ENCODE peak calls at places on chromosomes 16 and 17, in nine cellular contexts. One of them, this sample, is unnamed.

GRCh38 chr17:31408586-31408985 is 17.1 kb downstream of the RAB11FIP4 start:
- DNase-seq in heart right ventricle: no peak
- DNase-seq in CD4-positive, alpha-beta memory T cell: no peak
- DNase-seq in Peyer's patch: no peak
- DNase-seq in small intestine: no peak
- DNase-seq in prostate gland: no peak
- DNase-seq in effector memory CD4-positive, alpha-beta T cell: no peak
- DNase-seq in dorsolateral prefrontal cortex: no peak
- DNase-seq in gastrocnemius medialis: no peak
- DNase-seq in this sample: no peak

GRCh38 chr16:79560923-79561322 is 39.6 kb downstream of the MAF start:
- DNase-seq in heart right ventricle: no peak
- DNase-seq in CD4-positive, alpha-beta memory T cell: no peak
- DNase-seq in Peyer's patch: no peak
- DNase-seq in small intestine: no peak
- DNase-seq in prostate gland: no peak
- DNase-seq in effector memory CD4-positive, alpha-beta T cell: no peak
- DNase-seq in dorsolateral prefrontal cortex: no peak
- DNase-seq in gastrocnemius medialis: no peak
- DNase-seq in this sample: no peak

GRCh38 chr16:68475071-68475470 is 26.8 kb upstream of the SMPD3 start:
- DNase-seq in heart right ventricle: no peak
- DNase-seq in CD4-positive, alpha-beta memory T cell: no peak
- DNase-seq in Peyer's patch: no peak
- DNase-seq in small intestine: peak
- DNase-seq in prostate gland: no peak
- DNase-seq in effector memory CD4-positive, alpha-beta T cell: no peak
- DNase-seq in dorsolateral prefrontal cortex: no peak
- DNase-seq in gastrocnemius medialis: no peak
- DNase-seq in this sample: no peak

GRCh38 chr17:82615084-82616020 is 32.9 kb downstream of the WDR45B start:
- DNase-seq in heart right ventricle: no peak
- DNase-seq in CD4-positive, alpha-beta memory T cell: no peak
- DNase-seq in Peyer's patch: no peak
- DNase-seq in small intestine: no peak
- DNase-seq in prostate gland: no peak
- DNase-seq in effector memory CD4-positive, alpha-beta T cell: no peak
- DNase-seq in dorsolateral prefrontal cortex: no peak
- DNase-seq in gastrocnemius medialis: no peak
- DNase-seq in this sample: no peak

GRCh38 chr16:12158428-12158827 is 181.9 kb downstream of the SNX29 start:
- DNase-seq in heart right ventricle: no peak
- DNase-seq in CD4-positive, alpha-beta memory T cell: no peak
- DNase-seq in Peyer's patch: no peak
- DNase-seq in small intestine: no peak
- DNase-seq in prostate gland: no peak
- DNase-seq in effector memory CD4-positive, alpha-beta T cell: no peak
- DNase-seq in dorsolateral prefrontal cortex: no peak
- DNase-seq in gastrocnemius medialis: no peak
- DNase-seq in this sample: no peak

GRCh38 chr17:65074778-65075250 is 18.3 kb upstream of the GNA13 start:
- DNase-seq in heart right ventricle: peak
- DNase-seq in CD4-positive, alpha-beta memory T cell: no peak
- DNase-seq in Peyer's patch: no peak
- DNase-seq in small intestine: peak
- DNase-seq in prostate gland: peak
- DNase-seq in effector memory CD4-positive, alpha-beta T cell: no peak
- DNase-seq in dorsolateral prefrontal cortex: no peak
- DNase-seq in gastrocnemius medialis: peak
- DNase-seq in this sample: no peak

GRCh38 chr17:78642707-78643106 is 65.5 kb upstream of the DNAH17 start:
- DNase-seq in heart right ventricle: no peak
- DNase-seq in CD4-positive, alpha-beta memory T cell: no peak
- DNase-seq in Peyer's patch: no peak
- DNase-seq in small intestine: no peak
- DNase-seq in prostate gland: no peak
- DNase-seq in effector memory CD4-positive, alpha-beta T cell: no peak
- DNase-seq in dorsolateral prefrontal cortex: no peak
- DNase-seq in gastrocnemius medialis: no peak
- DNase-seq in this sample: no peak

GRCh38 chr17:69575346-69575761 is 160.9 kb downstream of the MAP2K6 start:
- DNase-seq in heart right ventricle: no peak
- DNase-seq in CD4-positive, alpha-beta memory T cell: no peak
- DNase-seq in Peyer's patch: no peak
- DNase-seq in small intestine: no peak
- DNase-seq in prostate gland: no peak
- DNase-seq in effector memory CD4-positive, alpha-beta T cell: no peak
- DNase-seq in dorsolateral prefrontal cortex: no peak
- DNase-seq in gastrocnemius medialis: no peak
- DNase-seq in this sample: no peak

GRCh38 chr16:129075-129474 is 9.4 kb downstream of the NPRL3 start:
- DNase-seq in heart right ventricle: no peak
- DNase-seq in CD4-positive, alpha-beta memory T cell: no peak
- DNase-seq in Peyer's patch: no peak
- DNase-seq in small intestine: no peak
- DNase-seq in prostate gland: no peak
- DNase-seq in effector memory CD4-positive, alpha-beta T cell: no peak
- DNase-seq in dorsolateral prefrontal cortex: no peak
- DNase-seq in gastrocnemius medialis: no peak
- DNase-seq in this sample: no peak

GRCh38 chr17:66290097-66290722 is 12.2 kb upstream of the PRKCA start:
- DNase-seq in heart right ventricle: no peak
- DNase-seq in CD4-positive, alpha-beta memory T cell: no peak
- DNase-seq in Peyer's patch: no peak
- DNase-seq in small intestine: no peak
- DNase-seq in prostate gland: no peak
- DNase-seq in effector memory CD4-positive, alpha-beta T cell: no peak
- DNase-seq in dorsolateral prefrontal cortex: no peak
- DNase-seq in gastrocnemius medialis: no peak
- DNase-seq in this sample: no peak

GRCh38 chr16:68993885-68994284 is 111.6 kb upstream of the HAS3 start:
- DNase-seq in heart right ventricle: no peak
- DNase-seq in CD4-positive, alpha-beta memory T cell: no peak
- DNase-seq in Peyer's patch: no peak
- DNase-seq in small intestine: peak
- DNase-seq in prostate gland: no peak
- DNase-seq in effector memory CD4-positive, alpha-beta T cell: no peak
- DNase-seq in dorsolateral prefrontal cortex: no peak
- DNase-seq in gastrocnemius medialis: no peak
- DNase-seq in this sample: no peak

GRCh38 chr17:7294614-7295153 is at the start of gene YBX2:
- DNase-seq in heart right ventricle: peak
- DNase-seq in CD4-positive, alpha-beta memory T cell: peak
- DNase-seq in Peyer's patch: peak
- DNase-seq in small intestine: peak
- DNase-seq in prostate gland: peak
- DNase-seq in effector memory CD4-positive, alpha-beta T cell: peak
- DNase-seq in dorsolateral prefrontal cortex: no peak
- DNase-seq in gastrocnemius medialis: peak
- DNase-seq in this sample: no peak

GRCh38 chr16:88264641-88265285 is 118.0 kb upstream of the ZNF469 start:
- DNase-seq in heart right ventricle: peak
- DNase-seq in CD4-positive, alpha-beta memory T cell: peak
- DNase-seq in Peyer's patch: peak
- DNase-seq in small intestine: peak
- DNase-seq in prostate gland: peak
- DNase-seq in effector memory CD4-positive, alpha-beta T cell: peak
- DNase-seq in dorsolateral prefrontal cortex: no peak
- DNase-seq in gastrocnemius medialis: peak
- DNase-seq in this sample: peak

GRCh38 chr16:85028638-85029412 is 1.2 kb downstream of the KIAA0513 start:
- DNase-seq in heart right ventricle: no peak
- DNase-seq in CD4-positive, alpha-beta memory T cell: peak
- DNase-seq in Peyer's patch: peak
- DNase-seq in small intestine: peak
- DNase-seq in prostate gland: peak
- DNase-seq in effector memory CD4-positive, alpha-beta T cell: peak
- DNase-seq in dorsolateral prefrontal cortex: no peak
- DNase-seq in gastrocnemius medialis: peak
- DNase-seq in this sample: no peak

GRCh38 chr17:31595076-31595475 is 203.6 kb downstream of the RAB11FIP4 start:
- DNase-seq in heart right ventricle: no peak
- DNase-seq in CD4-positive, alpha-beta memory T cell: no peak
- DNase-seq in Peyer's patch: no peak
- DNase-seq in small intestine: no peak
- DNase-seq in prostate gland: no peak
- DNase-seq in effector memory CD4-positive, alpha-beta T cell: no peak
- DNase-seq in dorsolateral prefrontal cortex: no peak
- DNase-seq in gastrocnemius medialis: no peak
- DNase-seq in this sample: no peak

GRCh38 chr16:47905771-47906170 is 250.0 kb downstream of the ABCC12 start:
- DNase-seq in heart right ventricle: no peak
- DNase-seq in CD4-positive, alpha-beta memory T cell: no peak
- DNase-seq in Peyer's patch: no peak
- DNase-seq in small intestine: no peak
- DNase-seq in prostate gland: no peak
- DNase-seq in effector memory CD4-positive, alpha-beta T cell: no peak
- DNase-seq in dorsolateral prefrontal cortex: no peak
- DNase-seq in gastrocnemius medialis: no peak
- DNase-seq in this sample: no peak

GRCh38 chr16:58807276-58807675 is 73.2 kb upstream of the GOT2 start:
- DNase-seq in heart right ventricle: no peak
- DNase-seq in CD4-positive, alpha-beta memory T cell: no peak
- DNase-seq in Peyer's patch: no peak
- DNase-seq in small intestine: no peak
- DNase-seq in prostate gland: no peak
- DNase-seq in effector memory CD4-positive, alpha-beta T cell: no peak
- DNase-seq in dorsolateral prefrontal cortex: no peak
- DNase-seq in gastrocnemius medialis: no peak
- DNase-seq in this sample: no peak

GRCh38 chr16:88936008-88936912 is 40.7 kb downstream of the CBFA2T3 start:
- DNase-seq in heart right ventricle: peak
- DNase-seq in CD4-positive, alpha-beta memory T cell: no peak
- DNase-seq in Peyer's patch: peak
- DNase-seq in small intestine: peak
- DNase-seq in prostate gland: no peak
- DNase-seq in effector memory CD4-positive, alpha-beta T cell: no peak
- DNase-seq in dorsolateral prefrontal cortex: no peak
- DNase-seq in gastrocnemius medialis: no peak
- DNase-seq in this sample: no peak

GRCh38 chr16:716250-716607 is 1.3 kb downstream of the METRN start:
- DNase-seq in heart right ventricle: no peak
- DNase-seq in CD4-positive, alpha-beta memory T cell: no peak
- DNase-seq in Peyer's patch: no peak
- DNase-seq in small intestine: no peak
- DNase-seq in prostate gland: no peak
- DNase-seq in effector memory CD4-positive, alpha-beta T cell: no peak
- DNase-seq in dorsolateral prefrontal cortex: peak
- DNase-seq in gastrocnemius medialis: no peak
- DNase-seq in this sample: no peak

GRCh38 chr17:57684711-57685498 is 60.2 kb downstream of the CCDC182 start:
- DNase-seq in heart right ventricle: no peak
- DNase-seq in CD4-positive, alpha-beta memory T cell: no peak
- DNase-seq in Peyer's patch: no peak
- DNase-seq in small intestine: no peak
- DNase-seq in prostate gland: no peak
- DNase-seq in effector memory CD4-positive, alpha-beta T cell: no peak
- DNase-seq in dorsolateral prefrontal cortex: no peak
- DNase-seq in gastrocnemius medialis: no peak
- DNase-seq in this sample: peak

GRCh38 chr17:40415390-40415789 is 2.3 kb downstream of the TOP2A start:
- DNase-seq in heart right ventricle: no peak
- DNase-seq in CD4-positive, alpha-beta memory T cell: peak
- DNase-seq in Peyer's patch: no peak
- DNase-seq in small intestine: peak
- DNase-seq in prostate gland: no peak
- DNase-seq in effector memory CD4-positive, alpha-beta T cell: no peak
- DNase-seq in dorsolateral prefrontal cortex: no peak
- DNase-seq in gastrocnemius medialis: no peak
- DNase-seq in this sample: no peak

GRCh38 chr17:66950886-66951604 is 13.5 kb upstream of the CACNG4 start:
- DNase-seq in heart right ventricle: no peak
- DNase-seq in CD4-positive, alpha-beta memory T cell: no peak
- DNase-seq in Peyer's patch: no peak
- DNase-seq in small intestine: no peak
- DNase-seq in prostate gland: no peak
- DNase-seq in effector memory CD4-positive, alpha-beta T cell: no peak
- DNase-seq in dorsolateral prefrontal cortex: no peak
- DNase-seq in gastrocnemius medialis: no peak
- DNase-seq in this sample: no peak

GRCh38 chr16:75494696-75495601 is at the start of gene CHST6:
- DNase-seq in heart right ventricle: peak
- DNase-seq in CD4-positive, alpha-beta memory T cell: peak
- DNase-seq in Peyer's patch: no peak
- DNase-seq in small intestine: peak
- DNase-seq in prostate gland: no peak
- DNase-seq in effector memory CD4-positive, alpha-beta T cell: no peak
- DNase-seq in dorsolateral prefrontal cortex: peak
- DNase-seq in gastrocnemius medialis: no peak
- DNase-seq in this sample: no peak
- H3K4me3 ChIP-seq in heart right ventricle: peak
- H3K4me3 ChIP-seq in CD4-positive, alpha-beta memory T cell: no peak
- H3K4me3 ChIP-seq in Peyer's patch: peak
- H3K4me3 ChIP-seq in small intestine: no peak
- H3K4me3 ChIP-seq in prostate gland: peak
- H3K4me3 ChIP-seq in effector memory CD4-positive, alpha-beta T cell: peak
- H3K4me3 ChIP-seq in dorsolateral prefrontal cortex: peak
- H3K4me3 ChIP-seq in gastrocnemius medialis: peak
- H3K4me3 ChIP-seq in this sample: no peak

GRCh38 chr16:15054357-15055140 is 1.3 kb downstream of the NTAN1 start:
- DNase-seq in heart right ventricle: no peak
- DNase-seq in CD4-positive, alpha-beta memory T cell: no peak
- DNase-seq in Peyer's patch: no peak
- DNase-seq in small intestine: no peak
- DNase-seq in prostate gland: no peak
- DNase-seq in effector memory CD4-positive, alpha-beta T cell: no peak
- DNase-seq in dorsolateral prefrontal cortex: no peak
- DNase-seq in gastrocnemius medialis: no peak
- DNase-seq in this sample: no peak
- H3K27ac ChIP-seq in heart right ventricle: peak
- H3K27ac ChIP-seq in CD4-positive, alpha-beta memory T cell: peak
- H3K27ac ChIP-seq in Peyer's patch: peak
- H3K27ac ChIP-seq in small intestine: no peak
- H3K27ac ChIP-seq in prostate gland: peak
- H3K27ac ChIP-seq in effector memory CD4-positive, alpha-beta T cell: no peak
- H3K27ac ChIP-seq in dorsolateral prefrontal cortex: peak
- H3K27ac ChIP-seq in gastrocnemius medialis: peak
- H3K27ac ChIP-seq in this sample: peak

GRCh38 chr17:59423903-59424302 is 92.4 kb downstream of the YPEL2 start:
- DNase-seq in heart right ventricle: no peak
- DNase-seq in CD4-positive, alpha-beta memory T cell: no peak
- DNase-seq in Peyer's patch: no peak
- DNase-seq in small intestine: no peak
- DNase-seq in prostate gland: no peak
- DNase-seq in effector memory CD4-positive, alpha-beta T cell: no peak
- DNase-seq in dorsolateral prefrontal cortex: no peak
- DNase-seq in gastrocnemius medialis: peak
- DNase-seq in this sample: no peak
- H3K4me3 ChIP-seq in heart right ventricle: no peak
- H3K4me3 ChIP-seq in CD4-positive, alpha-beta memory T cell: no peak
- H3K4me3 ChIP-seq in Peyer's patch: no peak
- H3K4me3 ChIP-seq in small intestine: no peak
- H3K4me3 ChIP-seq in prostate gland: no peak
- H3K4me3 ChIP-seq in effector memory CD4-positive, alpha-beta T cell: no peak
- H3K4me3 ChIP-seq in dorsolateral prefrontal cortex: no peak
- H3K4me3 ChIP-seq in gastrocnemius medialis: peak
- H3K4me3 ChIP-seq in this sample: no peak

DNA sequence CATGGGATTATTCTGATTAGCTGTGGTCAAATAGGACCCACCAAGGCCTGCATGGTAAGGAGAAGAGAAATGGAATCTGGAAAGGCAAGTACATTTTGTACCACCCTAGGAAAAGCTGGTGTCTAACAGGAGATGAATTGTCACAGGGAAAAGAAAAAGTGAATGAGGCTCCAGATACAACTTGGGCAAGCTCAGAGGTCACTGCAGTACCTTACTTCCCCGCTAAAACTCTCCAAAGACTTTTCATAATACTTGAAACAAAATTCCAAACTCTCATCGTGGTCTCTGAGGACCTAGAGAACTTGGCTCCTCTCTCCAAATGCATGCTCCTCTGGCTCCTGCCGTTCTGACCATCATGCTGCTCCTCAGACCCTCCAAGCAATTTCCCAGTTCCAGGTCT is 262.8 kb downstream of the GRIN2A start:
- DNase-seq in heart right ventricle: no peak
- DNase-seq in CD4-positive, alpha-beta memory T cell: no peak
- DNase-seq in Peyer's patch: no peak
- DNase-seq in small intestine: no peak
- DNase-seq in prostate gland: no peak
- DNase-seq in effector memory CD4-positive, alpha-beta T cell: no peak
- DNase-seq in dorsolateral prefrontal cortex: no peak
- DNase-seq in gastrocnemius medialis: no peak
- DNase-seq in this sample: no peak
- H3K27ac ChIP-seq in heart right ventricle: no peak
- H3K27ac ChIP-seq in CD4-positive, alpha-beta memory T cell: no peak
- H3K27ac ChIP-seq in Peyer's patch: no peak
- H3K27ac ChIP-seq in small intestine: no peak
- H3K27ac ChIP-seq in prostate gland: no peak
- H3K27ac ChIP-seq in effector memory CD4-positive, alpha-beta T cell: no peak
- H3K27ac ChIP-seq in dorsolateral prefrontal cortex: no peak
- H3K27ac ChIP-seq in gastrocnemius medialis: no peak
- H3K27ac ChIP-seq in this sample: no peak

This sample was measured in lung.